ENCODE peak calls at places on chromosomes 12 and 14, in eight cellular contexts. H is suprapubic skin; C is H9; S is colonic mucosa; Q is fibroblast of lung; L is CD4-positive, alpha-beta T cell; F is pancreas; T is OCI-LY7. W is an unnamed sample.

GRCh38 chr12:93785262-93786010 is 108.3 kb downstream of the CRADD start:
- DNase-seq in H (no peak), C (peak), S (no peak), Q (peak), L (peak), F (no peak), T (no peak), W (peak)

GRCh38 chr12:15592934-15593333 is 196.3 kb downstream of the EPS8 start:
- DNase-seq in H (no peak), C (no peak), S (no peak), Q (peak), L (no peak), F (no peak), T (no peak), W (no peak)

GRCh38 chr12:104234926-104235499 is 19.4 kb downstream of the TXNRD1 start:
- DNase-seq in H (no peak), C (no peak), S (no peak), Q (no peak), L (no peak), F (no peak), T (peak), W (no peak)

GRCh38 chr12:3307419-3307818 is 183.6 kb upstream of the PRMT8 start:
- DNase-seq in H (no peak), C (no peak), S (no peak), Q (no peak), L (no peak), F (peak), T (no peak), W (no peak)

GRCh38 chr12:14395059-14395778 is 29.7 kb downstream of the ATF7IP start:
- DNase-seq in H (no peak), C (no peak), S (no peak), Q (no peak), L (no peak), F (no peak), T (peak), W (no peak)

GRCh38 chr12:56867216-56867615 is 67.0 kb downstream of the SDR9C7 start:
- DNase-seq in H (no peak), C (no peak), S (no peak), Q (no peak), L (no peak), F (no peak), T (peak), W (no peak)

GRCh38 chr14:101369916-101370592 is 191.2 kb upstream of the DIO3 start:
- DNase-seq in H (no peak), C (no peak), S (no peak), Q (peak), L (no peak), F (no peak), T (no peak), W (no peak)

GRCh38 chr14:69002069-69002468 is 23.0 kb upstream of the ACTN1 start:
- DNase-seq in H (no peak), C (peak), S (peak), Q (no peak), L (no peak), F (no peak), T (no peak), W (no peak)

GRCh38 chr12:121295123-121295745 is 1.3 kb downstream of the CAMKK2 start:
- DNase-seq in H (no peak), C (peak), S (no peak), Q (no peak), L (no peak), F (no peak), T (peak), W (no peak)

GRCh38 chr12:31250179-31250578 is 75.8 kb downstream of the SINHCAF start:
- DNase-seq in H (no peak), C (peak), S (no peak), Q (no peak), L (no peak), F (peak), T (peak), W (no peak)

GRCh38 chr12:132329036-132329738 is at the start of gene GALNT9:
- DNase-seq in H (no peak), C (peak), S (no peak), Q (no peak), L (no peak), F (peak), T (no peak), W (no peak)

GRCh38 chr14:53501361-53502320 is 348.5 kb upstream of the DDHD1 start:
- DNase-seq in H (no peak), C (no peak), S (no peak), Q (peak), L (no peak), F (no peak), T (no peak), W (no peak)

GRCh38 chr12:101051901-101052550 is 158.0 kb downstream of the SLC5A8 start:
- DNase-seq in H (no peak), C (no peak), S (peak), Q (peak), L (no peak), F (peak), T (no peak), W (no peak)

GRCh38 chr14:99538275-99538674 is 57.1 kb downstream of the CCNK start:
- DNase-seq in H (no peak), C (no peak), S (no peak), Q (no peak), L (no peak), F (peak), T (no peak), W (no peak)

GRCh38 chr12:98179151-98179550 is 336.2 kb upstream of the TMPO start:
- DNase-seq in H (no peak), C (no peak), S (no peak), Q (no peak), L (no peak), F (no peak), T (no peak), W (no peak)

GRCh38 chr12:129696952-129697351 is 206.9 kb downstream of the TMEM132D start:
- DNase-seq in H (no peak), C (no peak), S (no peak), Q (no peak), L (no peak), F (no peak), T (no peak), W (no peak)

GRCh38 chr12:32501835-32502333 is 102.5 kb downstream of the FGD4 start:
- DNase-seq in H (no peak), C (peak), S (peak), Q (peak), L (no peak), F (no peak), T (no peak), W (no peak)

GRCh38 chr14:89428556-89429196 is 11.6 kb upstream of the FOXN3 start:
- DNase-seq in H (no peak), C (peak), S (no peak), Q (peak), L (no peak), F (peak), T (no peak), W (no peak)

GRCh38 chr12:123089631-123090353 is 61.1 kb downstream of the PITPNM2 start:
- DNase-seq in H (no peak), C (no peak), S (no peak), Q (peak), L (no peak), F (no peak), T (no peak), W (no peak)

GRCh38 chr14:55301722-55302121 is 30.5 kb downstream of the FBXO34 start:
- DNase-seq in H (no peak), C (no peak), S (no peak), Q (peak), L (no peak), F (no peak), T (no peak), W (no peak)

GRCh38 chr14:26596722-26597030 is 1.2 kb downstream of the NOVA1 start:
- DNase-seq in H (no peak), C (peak), S (peak), Q (peak), L (no peak), F (peak), T (no peak), W (no peak)

GRCh38 chr14:21541413-21542074 is 15.4 kb upstream of the SALL2 start:
- DNase-seq in H (no peak), C (no peak), S (no peak), Q (no peak), L (no peak), F (no peak), T (no peak), W (no peak)

GRCh38 chr14:21539154-21539940 is 13.2 kb upstream of the SALL2 start:
- DNase-seq in H (no peak), C (no peak), S (no peak), Q (no peak), L (no peak), F (no peak), T (no peak), W (no peak)

DNA sequence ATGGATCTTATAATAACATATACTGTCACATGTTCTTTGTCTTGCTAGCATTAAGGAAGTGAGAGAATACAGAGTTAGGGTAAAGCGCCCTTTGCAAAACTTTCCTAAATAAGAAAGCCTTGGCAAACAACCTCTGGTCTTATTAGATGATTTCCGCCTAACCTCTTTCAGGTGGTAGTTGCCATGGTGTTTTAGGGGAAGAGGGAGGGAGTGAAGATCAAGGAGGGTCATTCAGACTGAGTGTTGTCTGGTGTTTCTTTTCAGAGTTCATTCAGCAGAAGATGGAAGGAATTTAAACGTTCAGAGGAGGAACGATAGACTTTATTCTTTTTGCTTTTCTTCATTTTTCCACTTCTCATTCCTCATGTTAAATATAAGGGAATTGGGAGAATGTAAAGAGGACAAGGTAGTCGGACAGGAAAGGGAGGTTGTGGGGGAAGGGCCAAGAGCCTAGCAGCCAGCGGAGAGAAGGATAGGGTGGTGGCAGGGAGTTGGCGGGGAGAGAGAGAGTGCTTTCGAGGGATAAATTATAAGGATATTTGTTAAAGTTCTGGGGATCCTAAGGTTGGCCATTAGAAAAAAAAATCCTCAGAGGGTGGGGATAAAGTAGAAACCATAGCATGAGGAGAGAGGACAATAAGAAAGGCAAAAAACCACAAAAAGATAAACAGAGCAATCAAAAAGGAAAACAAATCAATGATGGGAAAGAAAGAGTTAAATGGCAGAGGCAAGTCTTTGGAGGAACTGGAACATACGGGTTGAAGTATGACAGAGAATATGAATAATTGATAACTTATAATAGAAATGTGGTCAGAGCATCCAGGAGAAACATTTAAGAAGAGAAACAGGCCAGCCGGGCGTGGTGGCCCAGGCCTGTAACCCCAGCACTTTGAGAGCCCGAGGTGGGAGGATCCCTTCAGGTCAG is 17.5 kb upstream of the SALL2 start:
- DNase-seq in H (no peak), C (peak), S (no peak), Q (no peak), L (no peak), F (no peak), T (peak), W (no peak)
- H3K27ac ChIP-seq in H (no peak), C (peak), S (no peak), Q (no peak), L (no peak), F (no peak), T (peak), W (no peak)

GRCh38 chr12:96237035-96237434 is 42.9 kb downstream of the ELK3 start:
- DNase-seq in H (peak), C (no peak), S (no peak), Q (peak), L (no peak), F (no peak), T (no peak), W (no peak)
- H3K27ac ChIP-seq in H (peak), C (no peak), S (peak), Q (peak), L (peak), F (no peak), T (no peak), W (peak)

GRCh38 chr12:21891763-21892217 is 49.4 kb downstream of the ABCC9 start:
- DNase-seq in H (no peak), C (no peak), S (peak), Q (peak), L (no peak), F (no peak), T (no peak), W (no peak)
- H3K27ac ChIP-seq in H (no peak), C (no peak), S (no peak), Q (no peak), L (no peak), F (no peak), T (no peak), W (peak)

GRCh38 chr14:24612186-24612585 is 2.7 kb upstream of the GZMH start:
- DNase-seq in H (no peak), C (no peak), S (no peak), Q (no peak), L (no peak), F (no peak), T (no peak), W (no peak)
- H3K27ac ChIP-seq in H (no peak), C (no peak), S (no peak), Q (no peak), L (no peak), F (no peak), T (no peak), W (no peak)

GRCh38 chr14:92973798-92974372 is 50.9 kb downstream of the CHGA start:
- DNase-seq in H (no peak), C (no peak), S (no peak), Q (no peak), L (no peak), F (peak), T (no peak), W (no peak)
- H3K27ac ChIP-seq in H (peak), C (no peak), S (no peak), Q (peak), L (no peak), F (no peak), T (no peak), W (no peak)

GRCh38 chr12:53391667-53392244 is 11.8 kb downstream of the SP1 start:
- DNase-seq in H (no peak), C (no peak), S (no peak), Q (no peak), L (no peak), F (no peak), T (no peak), W (no peak)

GRCh38 chr12:53389702-53390101 is 9.7 kb downstream of the SP1 start:
- DNase-seq in H (no peak), C (no peak), S (no peak), Q (no peak), L (no peak), F (no peak), T (no peak), W (no peak)

GRCh38 chr12:53383258-53383657 is 3.3 kb downstream of the SP1 start:
- DNase-seq in H (no peak), C (no peak), S (no peak), Q (no peak), L (no peak), F (peak), T (no peak), W (no peak)

GRCh38 chr12:53388932-53389331 is 9.0 kb downstream of the SP1 start:
- DNase-seq in H (no peak), C (no peak), S (no peak), Q (no peak), L (no peak), F (no peak), T (no peak), W (no peak)
- H3K27ac ChIP-seq in H (peak), C (no peak), S (peak), Q (peak), L (no peak), F (no peak), T (no peak), W (peak)

DNA sequence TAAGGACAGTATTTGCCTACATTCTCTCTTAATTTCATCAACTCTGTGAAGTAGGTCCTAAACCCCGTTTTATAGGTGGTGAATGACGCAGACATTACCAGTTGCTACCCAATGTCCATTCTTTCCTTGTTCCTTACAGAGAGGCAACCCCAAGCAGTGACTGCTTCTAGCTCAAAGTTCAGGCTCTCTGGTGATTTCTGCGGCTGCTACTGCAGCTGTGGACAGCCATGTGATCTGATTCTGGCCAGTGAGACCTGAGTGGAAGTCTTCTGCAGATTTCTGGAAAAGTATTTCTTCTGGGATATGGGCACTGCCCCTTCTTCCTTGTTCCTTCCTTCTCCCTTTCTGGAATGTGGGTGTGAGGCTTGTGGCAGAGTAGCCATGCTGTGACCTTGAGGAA is 82.9 kb downstream of the ARF6 start:
- DNase-seq in H (no peak), C (no peak), S (peak), Q (no peak), L (no peak), F (no peak), T (no peak), W (no peak)
- H3K27ac ChIP-seq in H (peak), C (no peak), S (peak), Q (peak), L (peak), F (no peak), T (peak), W (peak)

DNA sequence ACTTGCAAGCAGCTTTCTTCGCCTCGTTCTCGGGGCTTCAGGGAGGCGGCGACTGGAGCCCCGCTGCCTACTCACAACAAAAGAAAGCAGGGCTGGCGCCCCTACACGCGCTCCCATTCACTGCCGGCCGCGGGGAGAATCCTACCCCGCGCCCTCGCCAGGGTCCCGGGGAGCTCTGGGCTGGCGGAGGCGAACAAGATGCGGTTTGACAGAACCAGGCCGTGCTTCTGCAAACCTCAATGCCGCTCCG is 820 bp downstream of the TBX5 start:
- DNase-seq in H (no peak), C (no peak), S (no peak), Q (no peak), L (no peak), F (no peak), T (no peak), W (no peak)
- H3K27ac ChIP-seq in H (peak), C (no peak), S (no peak), Q (peak), L (no peak), F (no peak), T (no peak), W (no peak)

GRCh38 chr14:51333901-51334432 is 93.9 kb downstream of the TMX1 start:
- DNase-seq in H (no peak), C (no peak), S (no peak), Q (no peak), L (no peak), F (no peak), T (no peak), W (no peak)
- H3K27ac ChIP-seq in H (peak), C (no peak), S (no peak), Q (no peak), L (no peak), F (no peak), T (no peak), W (peak)

GRCh38 chr12:51009038-51009437 is 17.1 kb downstream of the SLC11A2 start:
- DNase-seq in H (no peak), C (no peak), S (peak), Q (no peak), L (peak), F (no peak), T (no peak), W (no peak)
- H3K27ac ChIP-seq in H (peak), C (no peak), S (peak), Q (no peak), L (peak), F (no peak), T (no peak), W (peak)

W was measured in thoracic aorta.